ENCODE peak calls at places on chromosomes 13 and 19, in ten cellular contexts. One of them, this sample, is unnamed.

GRCh38 chr13:29846475-29847256 is 3.8 kb downstream of the UBL3 start:
- DNase-seq in fibroblast of gingiva: no peak
- DNase-seq in stimulated activated naive CD4-positive, alpha-beta T cell: no peak
- DNase-seq in Karpas-422: no peak
- DNase-seq in left ventricle myocardium inferior: no peak
- DNase-seq in stimulated activated CD4-positive, alpha-beta T cell treated with anti-CD3 and anti-CD28 coated beads, TNF-alpha, amount 100 ng/mL, for 48 hours: no peak
- DNase-seq in lung microvascular endothelial cell: no peak
- DNase-seq in NCI-H774: no peak
- DNase-seq in foreskin fibroblast: no peak
- DNase-seq in Kasumi-1: no peak
- DNase-seq in this sample: no peak

GRCh38 chr19:39197808-39198207 is 1.0 kb downstream of the NCCRP1 start:
- DNase-seq in NCI-H774: no peak
- DNase-seq in stimulated activated CD4-positive, alpha-beta T cell treated with anti-CD3 and anti-CD28 coated beads, TNF-alpha, amount 100 ng/mL, for 48 hours: no peak
- DNase-seq in stimulated activated naive CD4-positive, alpha-beta T cell: no peak
- DNase-seq in left ventricle myocardium inferior: no peak
- DNase-seq in Karpas-422: no peak
- DNase-seq in fibroblast of gingiva: no peak
- DNase-seq in foreskin fibroblast: no peak
- DNase-seq in Kasumi-1: no peak
- DNase-seq in lung microvascular endothelial cell: no peak
- DNase-seq in this sample: no peak

GRCh38 chr19:17149393-17150135 is 65.6 kb upstream of the USE1 start:
- DNase-seq in fibroblast of gingiva: no peak
- DNase-seq in foreskin fibroblast: no peak
- DNase-seq in stimulated activated naive CD4-positive, alpha-beta T cell: no peak
- DNase-seq in Kasumi-1: no peak
- DNase-seq in Karpas-422: no peak
- DNase-seq in NCI-H774: no peak
- DNase-seq in stimulated activated CD4-positive, alpha-beta T cell treated with anti-CD3 and anti-CD28 coated beads, TNF-alpha, amount 100 ng/mL, for 48 hours: no peak
- DNase-seq in lung microvascular endothelial cell: no peak
- DNase-seq in left ventricle myocardium inferior: no peak
- DNase-seq in this sample: no peak

GRCh38 chr19:13832096-13832495 is 36.9 kb downstream of the ZSWIM4 start:
- DNase-seq in fibroblast of gingiva: no peak
- DNase-seq in left ventricle myocardium inferior: no peak
- DNase-seq in stimulated activated naive CD4-positive, alpha-beta T cell: no peak
- DNase-seq in Kasumi-1: no peak
- DNase-seq in stimulated activated CD4-positive, alpha-beta T cell treated with anti-CD3 and anti-CD28 coated beads, TNF-alpha, amount 100 ng/mL, for 48 hours: no peak
- DNase-seq in foreskin fibroblast: peak
- DNase-seq in lung microvascular endothelial cell: peak
- DNase-seq in NCI-H774: no peak
- DNase-seq in Karpas-422: no peak
- DNase-seq in this sample: no peak

GRCh38 chr13:69935043-69935442 is 172.6 kb upstream of the ATXN8OS start:
- DNase-seq in stimulated activated CD4-positive, alpha-beta T cell treated with anti-CD3 and anti-CD28 coated beads, TNF-alpha, amount 100 ng/mL, for 48 hours: no peak
- DNase-seq in fibroblast of gingiva: no peak
- DNase-seq in lung microvascular endothelial cell: no peak
- DNase-seq in left ventricle myocardium inferior: no peak
- DNase-seq in Karpas-422: peak
- DNase-seq in NCI-H774: no peak
- DNase-seq in foreskin fibroblast: no peak
- DNase-seq in stimulated activated naive CD4-positive, alpha-beta T cell: no peak
- DNase-seq in Kasumi-1: peak
- DNase-seq in this sample: no peak

GRCh38 chr19:2602391-2603181 is 99.9 kb downstream of the GNG7 start:
- DNase-seq in left ventricle myocardium inferior: peak
- DNase-seq in Kasumi-1: no peak
- DNase-seq in lung microvascular endothelial cell: peak
- DNase-seq in stimulated activated CD4-positive, alpha-beta T cell treated with anti-CD3 and anti-CD28 coated beads, TNF-alpha, amount 100 ng/mL, for 48 hours: no peak
- DNase-seq in foreskin fibroblast: peak
- DNase-seq in NCI-H774: no peak
- DNase-seq in Karpas-422: peak
- DNase-seq in fibroblast of gingiva: peak
- DNase-seq in stimulated activated naive CD4-positive, alpha-beta T cell: no peak
- DNase-seq in this sample: no peak

GRCh38 chr19:1400281-1401137 is 833 bp downstream of the GAMT start:
- DNase-seq in left ventricle myocardium inferior: peak
- DNase-seq in Kasumi-1: peak
- DNase-seq in NCI-H774: no peak
- DNase-seq in foreskin fibroblast: peak
- DNase-seq in fibroblast of gingiva: no peak
- DNase-seq in Karpas-422: peak
- DNase-seq in lung microvascular endothelial cell: no peak
- DNase-seq in stimulated activated naive CD4-positive, alpha-beta T cell: no peak
- DNase-seq in stimulated activated CD4-positive, alpha-beta T cell treated with anti-CD3 and anti-CD28 coated beads, TNF-alpha, amount 100 ng/mL, for 48 hours: no peak
- DNase-seq in this sample: no peak

GRCh38 chr19:41802770-41803169 is 6.4 kb downstream of the CEACAM3 start:
- DNase-seq in Karpas-422: no peak
- DNase-seq in lung microvascular endothelial cell: no peak
- DNase-seq in stimulated activated CD4-positive, alpha-beta T cell treated with anti-CD3 and anti-CD28 coated beads, TNF-alpha, amount 100 ng/mL, for 48 hours: no peak
- DNase-seq in NCI-H774: no peak
- DNase-seq in fibroblast of gingiva: no peak
- DNase-seq in stimulated activated naive CD4-positive, alpha-beta T cell: no peak
- DNase-seq in left ventricle myocardium inferior: no peak
- DNase-seq in Kasumi-1: no peak
- DNase-seq in foreskin fibroblast: no peak
- DNase-seq in this sample: no peak

GRCh38 chr13:106905380-106906259 is 337.7 kb upstream of the ARGLU1 start:
- DNase-seq in Karpas-422: no peak
- DNase-seq in left ventricle myocardium inferior: no peak
- DNase-seq in stimulated activated CD4-positive, alpha-beta T cell treated with anti-CD3 and anti-CD28 coated beads, TNF-alpha, amount 100 ng/mL, for 48 hours: no peak
- DNase-seq in lung microvascular endothelial cell: no peak
- DNase-seq in NCI-H774: no peak
- DNase-seq in stimulated activated naive CD4-positive, alpha-beta T cell: no peak
- DNase-seq in foreskin fibroblast: no peak
- DNase-seq in fibroblast of gingiva: no peak
- DNase-seq in Kasumi-1: no peak
- DNase-seq in this sample: no peak

GRCh38 chr19:6238643-6239281 is 41.0 kb downstream of the MLLT1 start:
- DNase-seq in lung microvascular endothelial cell: peak
- DNase-seq in stimulated activated CD4-positive, alpha-beta T cell treated with anti-CD3 and anti-CD28 coated beads, TNF-alpha, amount 100 ng/mL, for 48 hours: no peak
- DNase-seq in left ventricle myocardium inferior: peak
- DNase-seq in Kasumi-1: no peak
- DNase-seq in foreskin fibroblast: peak
- DNase-seq in Karpas-422: no peak
- DNase-seq in fibroblast of gingiva: peak
- DNase-seq in NCI-H774: no peak
- DNase-seq in stimulated activated naive CD4-positive, alpha-beta T cell: no peak
- DNase-seq in this sample: peak

GRCh38 chr13:51500687-51501086 is 47.9 kb upstream of the INTS6 start:
- DNase-seq in foreskin fibroblast: no peak
- DNase-seq in stimulated activated naive CD4-positive, alpha-beta T cell: no peak
- DNase-seq in fibroblast of gingiva: peak
- DNase-seq in left ventricle myocardium inferior: no peak
- DNase-seq in NCI-H774: no peak
- DNase-seq in Karpas-422: no peak
- DNase-seq in Kasumi-1: no peak
- DNase-seq in stimulated activated CD4-positive, alpha-beta T cell treated with anti-CD3 and anti-CD28 coated beads, TNF-alpha, amount 100 ng/mL, for 48 hours: no peak
- DNase-seq in lung microvascular endothelial cell: no peak
- DNase-seq in this sample: no peak

GRCh38 chr19:5947435-5947834 is 30.5 kb downstream of the RANBP3 start:
- DNase-seq in stimulated activated CD4-positive, alpha-beta T cell treated with anti-CD3 and anti-CD28 coated beads, TNF-alpha, amount 100 ng/mL, for 48 hours: no peak
- DNase-seq in lung microvascular endothelial cell: no peak
- DNase-seq in Karpas-422: no peak
- DNase-seq in NCI-H774: no peak
- DNase-seq in Kasumi-1: no peak
- DNase-seq in fibroblast of gingiva: peak
- DNase-seq in foreskin fibroblast: peak
- DNase-seq in stimulated activated naive CD4-positive, alpha-beta T cell: no peak
- DNase-seq in left ventricle myocardium inferior: peak
- DNase-seq in this sample: no peak

GRCh38 chr19:3849092-3849491 is 19.7 kb downstream of the ZFR2 start:
- DNase-seq in Kasumi-1: peak
- DNase-seq in lung microvascular endothelial cell: peak
- DNase-seq in Karpas-422: peak
- DNase-seq in stimulated activated CD4-positive, alpha-beta T cell treated with anti-CD3 and anti-CD28 coated beads, TNF-alpha, amount 100 ng/mL, for 48 hours: no peak
- DNase-seq in stimulated activated naive CD4-positive, alpha-beta T cell: peak
- DNase-seq in fibroblast of gingiva: no peak
- DNase-seq in left ventricle myocardium inferior: no peak
- DNase-seq in foreskin fibroblast: peak
- DNase-seq in NCI-H774: no peak
- DNase-seq in this sample: peak

GRCh38 chr13:66139250-66139649 is 1090.9 kb downstream of the PCDH9 start:
- DNase-seq in Karpas-422: no peak
- DNase-seq in stimulated activated CD4-positive, alpha-beta T cell treated with anti-CD3 and anti-CD28 coated beads, TNF-alpha, amount 100 ng/mL, for 48 hours: no peak
- DNase-seq in foreskin fibroblast: no peak
- DNase-seq in fibroblast of gingiva: no peak
- DNase-seq in Kasumi-1: no peak
- DNase-seq in NCI-H774: no peak
- DNase-seq in stimulated activated naive CD4-positive, alpha-beta T cell: no peak
- DNase-seq in left ventricle myocardium inferior: no peak
- DNase-seq in lung microvascular endothelial cell: no peak
- DNase-seq in this sample: no peak

GRCh38 chr19:869245-870177 is 10.0 kb downstream of the CFD start:
- DNase-seq in stimulated activated naive CD4-positive, alpha-beta T cell: no peak
- DNase-seq in foreskin fibroblast: peak
- DNase-seq in lung microvascular endothelial cell: peak
- DNase-seq in Kasumi-1: peak
- DNase-seq in Karpas-422: no peak
- DNase-seq in left ventricle myocardium inferior: peak
- DNase-seq in stimulated activated CD4-positive, alpha-beta T cell treated with anti-CD3 and anti-CD28 coated beads, TNF-alpha, amount 100 ng/mL, for 48 hours: no peak
- DNase-seq in fibroblast of gingiva: peak
- DNase-seq in NCI-H774: no peak
- DNase-seq in this sample: no peak

GRCh38 chr13:42836930-42837329 is 55.5 kb downstream of the FAM216B start:
- DNase-seq in left ventricle myocardium inferior: no peak
- DNase-seq in NCI-H774: no peak
- DNase-seq in stimulated activated naive CD4-positive, alpha-beta T cell: no peak
- DNase-seq in stimulated activated CD4-positive, alpha-beta T cell treated with anti-CD3 and anti-CD28 coated beads, TNF-alpha, amount 100 ng/mL, for 48 hours: no peak
- DNase-seq in Karpas-422: peak
- DNase-seq in lung microvascular endothelial cell: peak
- DNase-seq in foreskin fibroblast: peak
- DNase-seq in fibroblast of gingiva: peak
- DNase-seq in Kasumi-1: no peak
- DNase-seq in this sample: no peak

GRCh38 chr13:48804836-48805601 is 151.3 kb downstream of the CYSLTR2 start:
- DNase-seq in Karpas-422: no peak
- DNase-seq in stimulated activated CD4-positive, alpha-beta T cell treated with anti-CD3 and anti-CD28 coated beads, TNF-alpha, amount 100 ng/mL, for 48 hours: no peak
- DNase-seq in fibroblast of gingiva: peak
- DNase-seq in foreskin fibroblast: peak
- DNase-seq in left ventricle myocardium inferior: no peak
- DNase-seq in lung microvascular endothelial cell: peak
- DNase-seq in stimulated activated naive CD4-positive, alpha-beta T cell: no peak
- DNase-seq in NCI-H774: no peak
- DNase-seq in Kasumi-1: no peak
- DNase-seq in this sample: no peak

GRCh38 chr13:79815041-79815440 is 334.1 kb downstream of the NDFIP2 start:
- DNase-seq in fibroblast of gingiva: no peak
- DNase-seq in Kasumi-1: no peak
- DNase-seq in Karpas-422: no peak
- DNase-seq in stimulated activated naive CD4-positive, alpha-beta T cell: no peak
- DNase-seq in left ventricle myocardium inferior: no peak
- DNase-seq in lung microvascular endothelial cell: no peak
- DNase-seq in NCI-H774: no peak
- DNase-seq in foreskin fibroblast: no peak
- DNase-seq in stimulated activated CD4-positive, alpha-beta T cell treated with anti-CD3 and anti-CD28 coated beads, TNF-alpha, amount 100 ng/mL, for 48 hours: no peak
- DNase-seq in this sample: no peak

GRCh38 chr19:13396256-13397080 is 109.8 kb downstream of the CACNA1A start:
- DNase-seq in Kasumi-1: no peak
- DNase-seq in left ventricle myocardium inferior: peak
- DNase-seq in stimulated activated CD4-positive, alpha-beta T cell treated with anti-CD3 and anti-CD28 coated beads, TNF-alpha, amount 100 ng/mL, for 48 hours: no peak
- DNase-seq in NCI-H774: no peak
- DNase-seq in foreskin fibroblast: peak
- DNase-seq in stimulated activated naive CD4-positive, alpha-beta T cell: no peak
- DNase-seq in fibroblast of gingiva: peak
- DNase-seq in lung microvascular endothelial cell: peak
- DNase-seq in Karpas-422: peak
- DNase-seq in this sample: no peak

GRCh38 chr19:46384396-46384795 is 29.0 kb downstream of the CCDC8 start:
- DNase-seq in stimulated activated naive CD4-positive, alpha-beta T cell: no peak
- DNase-seq in Karpas-422: no peak
- DNase-seq in stimulated activated CD4-positive, alpha-beta T cell treated with anti-CD3 and anti-CD28 coated beads, TNF-alpha, amount 100 ng/mL, for 48 hours: no peak
- DNase-seq in lung microvascular endothelial cell: no peak
- DNase-seq in fibroblast of gingiva: no peak
- DNase-seq in left ventricle myocardium inferior: peak
- DNase-seq in NCI-H774: no peak
- DNase-seq in foreskin fibroblast: no peak
- DNase-seq in Kasumi-1: no peak
- DNase-seq in this sample: no peak

GRCh38 chr13:98202026-98202425 is 25.0 kb upstream of the RNF113B start:
- DNase-seq in fibroblast of gingiva: no peak
- DNase-seq in lung microvascular endothelial cell: no peak
- DNase-seq in left ventricle myocardium inferior: no peak
- DNase-seq in stimulated activated naive CD4-positive, alpha-beta T cell: no peak
- DNase-seq in NCI-H774: no peak
- DNase-seq in Kasumi-1: no peak
- DNase-seq in foreskin fibroblast: peak
- DNase-seq in stimulated activated CD4-positive, alpha-beta T cell treated with anti-CD3 and anti-CD28 coated beads, TNF-alpha, amount 100 ng/mL, for 48 hours: no peak
- DNase-seq in Karpas-422: peak
- DNase-seq in this sample: no peak

GRCh38 chr19:14516746-14517438 is 1.3 kb downstream of the DNAJB1 start:
- DNase-seq in lung microvascular endothelial cell: no peak
- DNase-seq in Karpas-422: no peak
- DNase-seq in left ventricle myocardium inferior: no peak
- DNase-seq in NCI-H774: no peak
- DNase-seq in stimulated activated naive CD4-positive, alpha-beta T cell: no peak
- DNase-seq in foreskin fibroblast: no peak
- DNase-seq in fibroblast of gingiva: no peak
- DNase-seq in Kasumi-1: peak
- DNase-seq in stimulated activated CD4-positive, alpha-beta T cell treated with anti-CD3 and anti-CD28 coated beads, TNF-alpha, amount 100 ng/mL, for 48 hours: no peak
- DNase-seq in this sample: no peak

GRCh38 chr19:11736696-11737095 is 2.0 kb downstream of the ZNF823 start:
- DNase-seq in fibroblast of gingiva: peak
- DNase-seq in stimulated activated CD4-positive, alpha-beta T cell treated with anti-CD3 and anti-CD28 coated beads, TNF-alpha, amount 100 ng/mL, for 48 hours: no peak
- DNase-seq in Kasumi-1: peak
- DNase-seq in lung microvascular endothelial cell: peak
- DNase-seq in stimulated activated naive CD4-positive, alpha-beta T cell: no peak
- DNase-seq in Karpas-422: peak
- DNase-seq in foreskin fibroblast: peak
- DNase-seq in NCI-H774: no peak
- DNase-seq in left ventricle myocardium inferior: peak
- DNase-seq in this sample: peak

GRCh38 chr13:49530452-49530851 is 34.7 kb downstream of the PHF11 start:
- DNase-seq in Karpas-422: peak
- DNase-seq in Kasumi-1: peak
- DNase-seq in stimulated activated CD4-positive, alpha-beta T cell treated with anti-CD3 and anti-CD28 coated beads, TNF-alpha, amount 100 ng/mL, for 48 hours: no peak
- DNase-seq in stimulated activated naive CD4-positive, alpha-beta T cell: no peak
- DNase-seq in fibroblast of gingiva: no peak
- DNase-seq in left ventricle myocardium inferior: no peak
- DNase-seq in NCI-H774: no peak
- DNase-seq in lung microvascular endothelial cell: no peak
- DNase-seq in foreskin fibroblast: no peak
- DNase-seq in this sample: no peak

GRCh38 chr13:41059466-41059865 is 1.8 kb upstream of the WBP4 start:
- DNase-seq in Kasumi-1: no peak
- DNase-seq in stimulated activated naive CD4-positive, alpha-beta T cell: no peak
- DNase-seq in fibroblast of gingiva: no peak
- DNase-seq in foreskin fibroblast: peak
- DNase-seq in Karpas-422: peak
- DNase-seq in NCI-H774: no peak
- DNase-seq in left ventricle myocardium inferior: no peak
- DNase-seq in stimulated activated CD4-positive, alpha-beta T cell treated with anti-CD3 and anti-CD28 coated beads, TNF-alpha, amount 100 ng/mL, for 48 hours: no peak
- DNase-seq in lung microvascular endothelial cell: peak
- DNase-seq in this sample: no peak